ENCODE peak calls at places on chromosomes 11 and 22, in eight cellular contexts. D is effector memory CD4-positive, alpha-beta T cell; Q is iPS-NIHi11; N is smooth muscle cell of the brain vasculature; X is skeletal muscle cell; U is foreskin keratinocyte; I is GDM1; A is NCI-H146. O is an unnamed sample.

GRCh38 chr11:86999388-86999787 is 38.3 kb upstream of the TMEM135 start:
- DNase-seq in I (no peak), Q (no peak), X (no peak), U (no peak), N (no peak), D (no peak), A (no peak), O (no peak)

GRCh38 chr22:49272546-49273125 is 555.0 kb downstream of the BRD1 start:
- DNase-seq in D (no peak), U (no peak), X (no peak), I (no peak), A (no peak), N (no peak), Q (no peak), O (no peak)

GRCh38 chr11:61377461-61378160 is 14.8 kb upstream of the TMEM216 start:
- DNase-seq in Q (no peak), N (no peak), D (no peak), I (no peak), A (no peak), X (no peak), U (no peak), O (no peak)

GRCh38 chr11:38173671-38174070 is 1575.6 kb upstream of the RAG2 start:
- DNase-seq in X (no peak), U (no peak), Q (no peak), A (no peak), I (no peak), N (no peak), D (no peak), O (no peak)

GRCh38 chr11:27013741-27014415 is 20.0 kb downstream of the FIBIN start:
- DNase-seq in N (no peak), A (no peak), U (peak; percentile 77), Q (no peak), I (no peak), D (no peak), X (no peak), O (no peak)

GRCh38 chr11:44634401-44635281 is 69.2 kb downstream of the CD82 start:
- DNase-seq in A (peak; percentile 78), Q (peak; percentile 87), N (no peak), I (no peak), U (peak; percentile 45), D (no peak), X (peak; percentile 64), O (no peak)

GRCh38 chr22:48957311-48957986 is 870.2 kb downstream of the BRD1 start:
- DNase-seq in I (no peak), X (no peak), Q (no peak), U (no peak), A (no peak), D (no peak), N (no peak), O (no peak)

GRCh38 chr11:58926695-58927094 is 12.6 kb upstream of the GLYATL1 start:
- DNase-seq in U (peak; percentile 36), D (no peak), I (no peak), X (no peak), A (no peak), Q (no peak), N (no peak), O (no peak)

GRCh38 chr11:33778682-33779081 is 4.4 kb upstream of the FBXO3 start:
- DNase-seq in N (no peak), D (no peak), Q (no peak), U (no peak), I (no peak), A (no peak), X (peak; percentile 54), O (no peak)

GRCh38 chr11:124762624-124763155 is 600 bp upstream of the ESAM start:
- DNase-seq in Q (peak; percentile 41), U (peak; percentile 4), A (peak; percentile 37), I (no peak), X (no peak), N (no peak), D (no peak), O (no peak)

GRCh38 chr11:114382509-114382908 is 17.8 kb downstream of the C11orf71 start:
- DNase-seq in U (no peak), I (no peak), D (no peak), Q (no peak), A (no peak), X (no peak), N (no peak), O (no peak)

GRCh38 chr22:47716890-47717615 is 954.6 kb downstream of the TBC1D22A start:
- DNase-seq in U (no peak), I (no peak), X (no peak), D (no peak), N (no peak), Q (no peak), A (no peak), O (no peak)

GRCh38 chr11:98207086-98207485 is 813.7 kb upstream of the CNTN5 start:
- DNase-seq in Q (no peak), D (no peak), I (no peak), A (no peak), N (no peak), X (no peak), U (no peak), O (no peak)

GRCh38 chr11:36056160-36056751 is 112.4 kb downstream of the LDLRAD3 start:
- DNase-seq in I (no peak), X (no peak), D (no peak), U (no peak), A (peak; percentile 20), N (no peak), Q (peak; percentile 73), O (no peak)

GRCh38 chr22:41286639-41287091 is 678 bp upstream of the RANGAP1 start:
- DNase-seq in N (no peak), X (no peak), A (peak; percentile 23), I (peak; percentile 56), U (no peak), D (peak; percentile 17), Q (no peak), O (no peak)

GRCh38 chr11:34457607-34458006 is 18.9 kb downstream of the CAT start:
- DNase-seq in N (no peak), U (no peak), D (no peak), X (no peak), A (no peak), Q (no peak), I (no peak), O (no peak)

GRCh38 chr22:39360674-39361413 is 11.1 kb downstream of the SYNGR1 start:
- DNase-seq in A (peak; percentile 62), Q (peak; percentile 75), D (no peak), U (peak; percentile 67), I (no peak), N (no peak), X (no peak), O (no peak)

GRCh38 chr11:119651802-119652584 is 77.0 kb downstream of the NECTIN1 start:
- DNase-seq in N (no peak), Q (peak; percentile 62), D (no peak), X (no peak), I (no peak), A (no peak), U (peak; percentile 3), O (no peak)

GRCh38 chr11:65471410-65471762 is 27.5 kb upstream of the MALAT1 start:
- DNase-seq in A (no peak), I (peak; percentile 48), X (no peak), D (no peak), U (peak; percentile 59), N (no peak), Q (no peak), O (no peak)

GRCh38 chr11:68809506-68809905 is 32.2 kb downstream of the CPT1A start:
- DNase-seq in X (no peak), U (no peak), I (no peak), Q (no peak), D (no peak), A (no peak), N (no peak), O (no peak)

GRCh38 chr11:70834277-70834940 is 418.0 kb downstream of the SHANK2 start:
- DNase-seq in X (no peak), U (no peak), Q (peak; percentile 77), D (no peak), I (no peak), A (peak; percentile 81), N (no peak), O (no peak)

GRCh38 chr11:85930879-85931366 is 75.7 kb downstream of the CCDC83 start:
- DNase-seq in N (no peak), Q (no peak), X (no peak), I (no peak), D (no peak), U (no peak), A (peak; percentile 88), O (no peak)

GRCh38 chr11:33557201-33557600 is 143.4 kb downstream of the C11orf91 start:
- DNase-seq in A (no peak), Q (no peak), U (peak; percentile 97), X (no peak), N (no peak), D (no peak), I (no peak), O (no peak)

GRCh38 chr11:703515-703914 is 2.5 kb upstream of the EPS8L2 start:
- DNase-seq in A (no peak), Q (no peak), I (no peak), N (no peak), U (no peak), D (no peak), X (no peak), O (no peak)

GRCh38 chr11:106379265-106379664 is 301.8 kb downstream of the AASDHPPT start:
- DNase-seq in D (no peak), A (no peak), N (no peak), X (no peak), U (no peak), I (no peak), Q (no peak), O (no peak)

GRCh38 chr11:47468598-47469214 is 19.8 kb upstream of the RAPSN start:
- DNase-seq in U (no peak), Q (no peak), A (no peak), D (no peak), N (no peak), I (no peak), X (no peak), O (no peak)

GRCh38 chr11:69943506-69943905 is 124.3 kb upstream of the FGF3 start:
- DNase-seq in A (no peak), I (no peak), Q (no peak), N (no peak), D (no peak), U (no peak), X (no peak), O (no peak)

GRCh38 chr11:68741536-68741935 is 9.8 kb downstream of the TESMIN start:
- DNase-seq in N (no peak), A (no peak), X (no peak), U (no peak), I (no peak), D (no peak), Q (no peak), O (no peak)

GRCh38 chr22:50305658-50306566 is 1.5 kb downstream of the PLXNB2 start:
- DNase-seq in D (no peak), Q (peak; percentile 68), U (peak; percentile 96), X (peak; percentile 88), A (peak; percentile 64), N (peak; percentile 73), I (peak; percentile 70), O (no peak)

GRCh38 chr11:27532652-27533325 is 26.2 kb upstream of the LIN7C start:
- DNase-seq in X (no peak), D (no peak), I (no peak), U (no peak), N (no peak), A (no peak), Q (no peak), O (no peak)

GRCh38 chr11:75946531-75947530 is 131.8 kb downstream of the UVRAG start:
- DNase-seq in U (peak; percentile 55), Q (no peak), A (peak; percentile 15), X (peak; percentile 48), D (no peak), I (no peak), N (peak; percentile 84), O (no peak)

GRCh38 chr11:50075856-50076255 is 43.2 kb downstream of the OR4C45 start:
- DNase-seq in N (no peak), A (no peak), Q (no peak), D (no peak), X (no peak), I (no peak), U (peak; percentile 2), O (no peak)

GRCh38 chr11:695332-695605 is 247 bp upstream of the DEAF1 start:
- DNase-seq in U (no peak), A (no peak), X (no peak), D (no peak), I (no peak), Q (no peak), N (no peak), O (no peak)

GRCh38 chr22:42662114-42663021 is 13.2 kb upstream of the CYB5R3 start:
- DNase-seq in U (peak; percentile 61), N (no peak), A (peak; percentile 57), D (peak; percentile 59), Q (peak; percentile 95), I (peak; percentile 27), X (no peak), O (peak; percentile 76)